ENCODE peak calls at places on chromosomes 11 and 22, in ten cellular contexts. D is WTC11, Q is kidney, X is astrocyte of the spinal cord, K is foreskin fibroblast, U is gastrocnemius medialis, B is fibroblast of lung, E is glutamatergic neuron, H is choroid plexus epithelial cell, T is upper lobe of right lung. O is an unnamed sample.

GRCh38 chr11:19453893-19454292 is 213.1 kb upstream of the E2F8 start:
- DNase-seq in Q (no peak), E (no peak), B (peak), K (peak), T (no peak), D (no peak), U (no peak), H (peak), X (peak), O (no peak)

GRCh38 chr11:19432370-19433163 is 191.8 kb upstream of the E2F8 start:
- DNase-seq in T (no peak), K (peak), Q (no peak), B (peak), X (peak), U (no peak), H (peak), E (no peak), D (no peak), O (no peak)

GRCh38 chr11:123640677-123641494 is 13.5 kb downstream of the SCN3B start:
- DNase-seq in X (peak), Q (peak), B (peak), U (peak), K (peak), T (peak), D (peak), H (peak), E (peak), O (peak)

GRCh38 chr11:27194976-27195375 is 154.4 kb downstream of the BBOX1 start:
- DNase-seq in K (no peak), X (no peak), D (no peak), Q (no peak), E (no peak), T (no peak), U (no peak), H (no peak), B (no peak), O (no peak)

GRCh38 chr11:112363527-112363926 is 102.9 kb upstream of the PLET1 start:
- DNase-seq in U (no peak), T (no peak), D (no peak), K (peak), H (peak), Q (no peak), B (peak), X (peak), E (no peak), O (no peak)

GRCh38 chr11:8030526-8031247 is 43.5 kb downstream of the EIF3F start:
- DNase-seq in U (no peak), T (no peak), K (no peak), D (no peak), X (no peak), H (no peak), Q (no peak), E (no peak), B (no peak), O (no peak)

GRCh38 chr11:68013611-68014156 is 3.6 kb downstream of the ALDH3B1 start:
- DNase-seq in D (no peak), E (no peak), U (no peak), B (no peak), T (peak), H (no peak), K (no peak), X (no peak), Q (peak), O (no peak)

GRCh38 chr11:71246559-71246958 is 5.8 kb downstream of the SHANK2 start:
- DNase-seq in H (no peak), U (no peak), D (peak), Q (no peak), B (no peak), K (no peak), E (no peak), X (no peak), T (no peak), O (no peak)

GRCh38 chr11:86151188-86152005 is 82.5 kb upstream of the PICALM start:
- DNase-seq in E (no peak), Q (peak), X (peak), T (no peak), U (no peak), B (peak), H (peak), D (no peak), K (peak), O (no peak)

GRCh38 chr11:67304511-67305113 is 1.3 kb downstream of the SSH3 start:
- DNase-seq in E (no peak), T (peak), D (peak), X (no peak), K (no peak), B (no peak), U (no peak), Q (no peak), H (no peak), O (no peak)

GRCh38 chr11:91326751-91327150 is 897.9 kb upstream of the FAT3 start:
- DNase-seq in T (no peak), Q (no peak), H (no peak), D (no peak), K (no peak), X (no peak), U (no peak), B (no peak), E (no peak), O (no peak)

GRCh38 chr11:112881461-112881860 is 79.8 kb upstream of the NCAM1 start:
- DNase-seq in T (peak), X (peak), H (peak), K (peak), D (peak), E (peak), Q (peak), B (peak), U (peak), O (peak)

GRCh38 chr11:88259431-88259830 is 78.1 kb downstream of the CTSC start:
- DNase-seq in H (no peak), Q (no peak), D (no peak), X (no peak), K (peak), T (no peak), B (no peak), U (no peak), E (no peak), O (no peak)

GRCh38 chr11:119103793-119104192 is 2.1 kb upstream of the DPAGT1 start:
- DNase-seq in X (no peak), U (no peak), H (peak), Q (no peak), E (peak), B (no peak), K (no peak), D (no peak), T (no peak), O (no peak)

GRCh38 chr11:95095858-95096587 is 6.4 kb downstream of the ENDOD1 start:
- DNase-seq in H (peak), T (no peak), K (peak), X (peak), B (peak), D (no peak), U (no peak), Q (no peak), E (no peak), O (no peak)

GRCh38 chr22:33065230-33065629 is 7.0 kb upstream of the SYN3 start:
- DNase-seq in D (no peak), X (no peak), K (no peak), U (no peak), Q (no peak), E (no peak), H (no peak), T (no peak), B (no peak), O (no peak)

GRCh38 chr11:32137263-32137662 is 46.4 kb downstream of the RCN1 start:
- DNase-seq in B (peak), T (no peak), H (peak), Q (no peak), D (no peak), K (peak), U (no peak), X (peak), E (no peak), O (no peak)

GRCh38 chr11:84722583-84723108 is 904.5 kb downstream of the DLG2 start:
- DNase-seq in H (no peak), Q (no peak), E (no peak), T (no peak), B (no peak), D (peak), X (no peak), K (no peak), U (no peak), O (no peak)

GRCh38 chr11:83448686-83449085 is 162.5 kb upstream of the CCDC90B start:
- DNase-seq in E (no peak), K (no peak), H (no peak), B (no peak), Q (no peak), D (no peak), T (no peak), X (no peak), U (no peak), O (no peak)

GRCh38 chr11:12963789-12964536 is 45.2 kb upstream of the RASSF10 start:
- DNase-seq in D (peak), T (peak), E (peak), K (peak), X (peak), B (peak), Q (no peak), H (peak), U (peak), O (peak)

GRCh38 chr11:19506803-19507466 is 205.7 kb upstream of the NAV2 start:
- DNase-seq in Q (no peak), U (no peak), X (no peak), E (no peak), K (no peak), H (no peak), T (no peak), D (no peak), B (no peak), O (no peak)

GRCh38 chr11:122187373-122188165 is 71.6 kb upstream of the BLID start:
- DNase-seq in D (no peak), U (no peak), X (no peak), H (no peak), K (no peak), T (no peak), B (no peak), Q (no peak), E (no peak), O (no peak)

GRCh38 chr11:35923452-35923851 is 20.4 kb upstream of the LDLRAD3 start:
- DNase-seq in T (no peak), X (no peak), B (no peak), Q (no peak), K (no peak), D (no peak), U (no peak), H (no peak), E (no peak), O (no peak)

GRCh38 chr11:57302489-57302888 is 22.3 kb downstream of the TNKS1BP1 start:
- DNase-seq in U (no peak), K (no peak), X (no peak), Q (no peak), E (no peak), T (no peak), H (no peak), D (no peak), B (no peak), O (no peak)

GRCh38 chr11:61814242-61814957 is 2.4 kb downstream of the FADS1 start:
- DNase-seq in B (peak), Q (no peak), H (peak), X (no peak), E (peak), D (no peak), T (no peak), U (no peak), K (peak), O (peak)

GRCh38 chr11:50412832-50413231 is 380.2 kb downstream of the OR4C45 start:
- DNase-seq in Q (no peak), D (no peak), H (no peak), U (no peak), E (no peak), B (no peak), T (no peak), K (no peak), X (no peak), O (no peak)

DNA sequence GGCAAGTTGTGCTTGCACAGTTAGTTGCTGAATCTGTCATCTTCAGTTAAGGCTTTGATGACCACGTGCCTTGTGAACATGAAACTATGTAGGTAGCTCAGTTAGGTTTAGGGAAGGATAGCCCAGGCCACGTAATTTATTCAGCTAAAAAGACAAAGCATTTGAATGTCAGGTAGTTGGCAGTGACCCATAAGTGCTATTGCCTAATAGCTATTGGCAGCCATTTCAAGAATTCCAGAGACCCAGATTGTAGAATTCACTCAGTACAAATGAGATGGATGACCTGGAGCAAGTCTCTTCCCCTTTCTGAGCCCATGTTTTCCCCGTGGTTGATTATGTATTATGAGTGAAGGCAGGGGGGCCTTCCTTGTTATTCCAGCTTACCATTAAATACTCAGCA is 265.3 kb upstream of the ANO5 start:
- DNase-seq in T (no peak), B (no peak), H (no peak), U (no peak), K (no peak), D (no peak), Q (no peak), E (no peak), X (no peak), O (no peak)
- TF ChIP-seq CTCF in T (no peak), B (no peak), H (no peak), U (no peak), K (no peak), D (no peak), Q (no peak), E (no peak), X (no peak), O (no peak)

GRCh38 chr11:108498046-108498815 is at the start of gene POGLUT3:
- DNase-seq in B (peak), T (peak), K (peak), U (peak), Q (peak), E (peak), D (peak), H (peak), X (peak), O (peak)
- TF ChIP-seq CTCF in B (no peak), T (no peak), K (no peak), U (no peak), Q (peak), E (no peak), D (no peak), H (no peak), X (no peak), O (no peak)

GRCh38 chr22:42301072-42301741 is 30.8 kb upstream of the TCF20 start:
- DNase-seq in D (no peak), B (no peak), U (no peak), X (no peak), H (no peak), K (no peak), E (no peak), T (no peak), Q (no peak), O (no peak)

GRCh38 chr22:42301742-42302102 is 31.3 kb upstream of the TCF20 start:
- DNase-seq in K (no peak), D (no peak), X (no peak), U (no peak), E (no peak), T (no peak), H (no peak), Q (no peak), B (no peak), O (no peak)

GRCh38 chr22:42299586-42300285 is 29.3 kb upstream of the TCF20 start:
- DNase-seq in D (peak), H (no peak), Q (no peak), E (no peak), K (no peak), U (peak), B (no peak), X (no peak), T (no peak), O (peak)

GRCh38 chr22:42298746-42299145 is 28.3 kb upstream of the TCF20 start:
- DNase-seq in T (no peak), D (no peak), H (no peak), X (no peak), U (no peak), B (no peak), Q (no peak), E (no peak), K (no peak), O (no peak)

DNA sequence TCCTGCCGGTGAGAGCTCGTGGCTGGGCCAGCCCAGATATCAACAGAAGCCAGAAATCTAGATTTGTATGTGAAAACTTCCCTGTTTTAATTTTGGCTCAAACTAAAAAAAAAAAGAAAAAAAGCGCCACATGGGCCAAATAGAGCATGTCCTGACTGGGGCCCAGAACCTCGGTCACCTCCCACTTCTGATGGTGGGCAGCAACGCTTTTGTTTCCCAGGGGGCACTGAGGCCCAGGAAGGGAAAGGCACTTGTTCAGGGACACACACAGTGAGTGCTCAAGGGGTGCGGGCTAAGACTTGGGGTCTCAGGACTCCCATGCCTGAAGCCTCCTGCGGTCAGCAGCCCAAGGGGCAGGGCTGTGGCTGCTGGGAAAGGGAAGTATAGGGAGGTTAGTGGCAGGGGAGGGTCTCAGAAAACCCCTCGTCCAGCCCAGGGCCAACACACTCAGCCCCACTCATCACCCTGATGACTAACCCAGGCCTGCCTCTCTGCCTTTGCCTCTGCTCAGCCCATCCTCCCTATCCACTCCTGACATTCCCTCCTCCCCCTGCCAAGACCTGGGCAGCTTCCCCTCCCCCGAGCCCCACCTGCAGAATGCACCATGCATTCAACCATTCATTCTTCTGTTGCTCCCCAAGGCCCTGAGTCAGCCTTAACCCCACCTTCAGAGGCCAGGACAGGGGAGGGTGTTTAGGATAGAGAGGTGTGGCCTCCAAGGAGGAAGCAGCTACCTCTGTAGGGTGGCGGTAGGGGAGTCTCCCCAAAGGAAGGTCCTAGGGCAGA is 30.0 kb upstream of the TCF20 start:
- DNase-seq in U (no peak), B (no peak), H (no peak), Q (no peak), K (no peak), E (no peak), D (no peak), X (no peak), T (no peak), O (no peak)
- TF ChIP-seq CTCF in U (no peak), B (no peak), H (no peak), Q (no peak), K (no peak), E (no peak), D (no peak), X (no peak), T (no peak), O (no peak)

DNA sequence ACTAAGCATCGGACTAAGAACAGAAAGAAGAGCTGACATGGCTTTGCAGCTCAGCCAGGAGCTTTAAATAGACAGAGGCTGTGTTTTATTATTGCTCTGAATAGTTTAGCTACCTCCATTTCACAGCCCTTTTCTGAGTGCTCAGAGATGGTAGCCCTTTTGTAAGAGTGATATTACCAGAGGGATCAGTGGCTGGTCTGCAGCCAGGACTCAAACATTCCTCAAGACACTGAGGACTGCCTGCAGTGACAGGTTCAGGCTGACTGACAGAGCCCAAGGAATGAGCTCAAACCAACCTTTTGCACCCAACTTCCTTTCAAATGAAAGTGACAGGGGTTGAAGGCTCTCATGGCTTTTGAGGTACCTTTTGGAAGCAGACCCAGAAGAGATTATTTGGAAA is 189.0 kb downstream of the DDX10 start:
- DNase-seq in H (peak), U (no peak), K (no peak), Q (no peak), X (peak), B (no peak), T (no peak), D (no peak), E (no peak), O (peak)
- TF ChIP-seq CTCF in H (no peak), U (no peak), K (no peak), Q (no peak), X (no peak), B (no peak), T (no peak), D (no peak), E (no peak), O (no peak)

GRCh38 chr11:18321991-18322711 is at the start of the genes GTF2H1 and HPS5:
- DNase-seq in X (peak), E (peak), D (peak), T (peak), Q (peak), U (peak), H (peak), B (peak), K (peak), O (peak)
- TF ChIP-seq CTCF in X (no peak), E (no peak), D (no peak), T (no peak), Q (no peak), U (no peak), H (no peak), B (no peak), K (no peak), O (no peak)

DNA sequence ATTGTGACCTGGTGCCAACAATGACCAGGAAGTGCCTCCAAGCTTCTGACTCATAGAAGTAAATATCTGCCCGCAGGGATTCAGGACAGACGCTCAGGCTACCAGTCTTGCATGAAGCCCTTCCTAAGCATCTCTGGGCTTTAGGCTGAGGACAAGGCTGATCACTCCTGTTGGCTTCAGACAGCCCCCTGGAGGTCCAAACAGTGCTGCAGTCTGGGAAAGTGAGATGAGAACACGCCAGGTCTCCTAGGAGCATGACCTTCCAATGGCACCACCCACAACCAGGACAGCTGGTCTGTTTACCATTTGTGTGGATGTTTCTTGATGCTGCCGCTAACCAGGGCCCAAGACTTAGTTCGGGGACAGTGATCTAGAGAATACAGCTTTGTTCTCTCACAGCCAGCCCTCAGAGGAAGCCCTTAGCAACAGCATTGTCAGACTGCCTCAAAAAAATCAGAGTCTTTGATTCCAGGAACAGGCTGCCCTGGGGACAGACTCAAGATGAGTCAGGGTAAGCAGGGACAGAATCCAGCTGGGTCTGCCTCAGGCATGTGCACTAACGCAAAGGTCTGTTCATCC is 111.2 kb downstream of the ZNF280B start:
- DNase-seq in B (no peak), H (peak), T (no peak), X (peak), K (peak), D (no peak), Q (no peak), U (peak), E (no peak), O (no peak)
- TF ChIP-seq CTCF in B (no peak), H (peak), T (no peak), X (peak), K (no peak), D (no peak), Q (no peak), U (no peak), E (no peak), O (peak)